ENCODE peak calls at places on chromosomes 3 and 15, in four cellular contexts. Q is CD8-positive, alpha-beta memory T cell; T is MCF 10A; U is uterus. J is an unnamed sample.

GRCh38 chr15:57784081-57784488 is 77.6 kb downstream of the POLR2M start:
- DNase-seq in Q (no peak), U (no peak), T (no peak), J (no peak)

GRCh38 chr3:170417090-170417489 is 1.6 kb upstream of the CLDN11 start:
- DNase-seq in T (no peak), U (no peak), Q (no peak), J (no peak)

GRCh38 chr3:178041931-178042330 is 494.3 kb upstream of the KCNMB2 start:
- DNase-seq in U (no peak), T (no peak), Q (no peak), J (no peak)

GRCh38 chr3:52238761-52239701 is at the start of gene TWF2:
- DNase-seq in T (peak; percentile 70), Q (peak; percentile 94), U (peak; percentile 76), J (peak; percentile 80)

GRCh38 chr3:35141406-35141805 is 497.9 kb upstream of the ARPP21 start:
- DNase-seq in T (no peak), Q (no peak), U (no peak), J (no peak)

GRCh38 chr3:157527471-157527881 is 24.3 kb upstream of the VEPH1 start:
- DNase-seq in U (no peak), Q (no peak), T (no peak), J (no peak)

GRCh38 chr15:64185331-64185911 is 22.6 kb upstream of the PPIB start:
- DNase-seq in Q (no peak), T (no peak), U (no peak), J (no peak)

GRCh38 chr3:72903004-72903403 is 15.2 kb downstream of the GXYLT2 start:
- DNase-seq in T (peak; percentile 81), Q (no peak), U (no peak), J (no peak)

GRCh38 chr3:55947406-55947805 is 460.3 kb upstream of the WNT5A start:
- DNase-seq in Q (no peak), T (no peak), U (no peak), J (no peak)

GRCh38 chr3:186283651-186284445 is 78.2 kb downstream of the DGKG start:
- DNase-seq in Q (no peak), U (no peak), T (peak; percentile 40), J (no peak)

GRCh38 chr3:177358085-177358967 is 161.0 kb upstream of the TBL1XR1 start:
- DNase-seq in T (peak; percentile 94), U (peak; percentile 56), Q (peak; percentile 16), J (peak; percentile 56)

GRCh38 chr3:16993227-16993626 is 108.5 kb downstream of the PLCL2 start:
- DNase-seq in Q (no peak), U (no peak), T (peak; percentile 65), J (no peak)